ENCODE peak calls at places on chromosomes 6 and 20, in six cellular contexts. One of them, this sample, is unnamed.

GRCh38 chr6:151340206-151340978 is 51.0 kb downstream of the ZBTB2 start:
- DNase-seq in heart right ventricle: no peak
- DNase-seq in choroid plexus epithelial cell: no peak
- DNase-seq in fibroblast of mammary gland: no peak
- DNase-seq in psoas muscle: no peak
- DNase-seq in H1: no peak
- DNase-seq in this sample: no peak

GRCh38 chr6:134722996-134723871 is 226.7 kb downstream of the ALDH8A1 start:
- DNase-seq in fibroblast of mammary gland: peak; percentile 83
- DNase-seq in psoas muscle: no peak
- DNase-seq in heart right ventricle: no peak
- DNase-seq in H1: no peak
- DNase-seq in choroid plexus epithelial cell: peak; percentile 85
- DNase-seq in this sample: no peak

GRCh38 chr6:149228276-149228962 is 89.1 kb upstream of the TAB2 start:
- DNase-seq in psoas muscle: no peak
- DNase-seq in heart right ventricle: no peak
- DNase-seq in H1: no peak
- DNase-seq in choroid plexus epithelial cell: no peak
- DNase-seq in fibroblast of mammary gland: no peak
- DNase-seq in this sample: no peak

GRCh38 chr6:152821525-152821924 is 70.9 kb downstream of the VIP start:
- DNase-seq in heart right ventricle: no peak
- DNase-seq in psoas muscle: no peak
- DNase-seq in choroid plexus epithelial cell: no peak
- DNase-seq in H1: no peak
- DNase-seq in fibroblast of mammary gland: no peak
- DNase-seq in this sample: no peak

GRCh38 chr20:53711333-53712211 is 117.9 kb upstream of the ZNF217 start:
- DNase-seq in psoas muscle: no peak
- DNase-seq in choroid plexus epithelial cell: no peak
- DNase-seq in fibroblast of mammary gland: no peak
- DNase-seq in heart right ventricle: no peak
- DNase-seq in H1: no peak
- DNase-seq in this sample: no peak

GRCh38 chr20:20939006-20939405 is 167.2 kb downstream of the LINC00237 start:
- DNase-seq in psoas muscle: no peak
- DNase-seq in fibroblast of mammary gland: no peak
- DNase-seq in heart right ventricle: no peak
- DNase-seq in choroid plexus epithelial cell: no peak
- DNase-seq in H1: no peak
- DNase-seq in this sample: no peak

GRCh38 chr20:56781108-56781739 is 152.1 kb downstream of the TFAP2C start:
- DNase-seq in psoas muscle: peak; percentile 59
- DNase-seq in choroid plexus epithelial cell: peak; percentile 50
- DNase-seq in H1: no peak
- DNase-seq in heart right ventricle: no peak
- DNase-seq in fibroblast of mammary gland: peak; percentile 88
- DNase-seq in this sample: peak; percentile 72

GRCh38 chr6:116060572-116061283 is at the start of gene FRK:
- DNase-seq in psoas muscle: peak; percentile 17
- DNase-seq in H1: no peak
- DNase-seq in heart right ventricle: no peak
- DNase-seq in choroid plexus epithelial cell: peak; percentile 60
- DNase-seq in fibroblast of mammary gland: peak; percentile 41
- DNase-seq in this sample: no peak

GRCh38 chr6:83962592-83962991 is 71.0 kb upstream of the MRAP2 start:
- DNase-seq in psoas muscle: no peak
- DNase-seq in choroid plexus epithelial cell: no peak
- DNase-seq in heart right ventricle: no peak
- DNase-seq in H1: no peak
- DNase-seq in fibroblast of mammary gland: no peak
- DNase-seq in this sample: no peak

GRCh38 chr20:35166242-35166830 is 5.5 kb upstream of the PROCR start:
- DNase-seq in heart right ventricle: peak; percentile 78
- DNase-seq in psoas muscle: peak; percentile 55
- DNase-seq in H1: peak; percentile 62
- DNase-seq in fibroblast of mammary gland: no peak
- DNase-seq in choroid plexus epithelial cell: peak; percentile 25
- DNase-seq in this sample: peak; percentile 69

GRCh38 chr6:38080349-38080748 is 260.8 kb downstream of the ZFAND3 start:
- DNase-seq in heart right ventricle: no peak
- DNase-seq in psoas muscle: no peak
- DNase-seq in fibroblast of mammary gland: peak; percentile 46
- DNase-seq in H1: no peak
- DNase-seq in choroid plexus epithelial cell: peak; percentile 33
- DNase-seq in this sample: no peak

GRCh38 chr20:43942661-43943285 is 28.1 kb downstream of the TOX2 start:
- DNase-seq in H1: no peak
- DNase-seq in psoas muscle: no peak
- DNase-seq in heart right ventricle: no peak
- DNase-seq in choroid plexus epithelial cell: peak; percentile 89
- DNase-seq in fibroblast of mammary gland: peak; percentile 68
- DNase-seq in this sample: no peak

GRCh38 chr6:125923371-125923877 is 33.1 kb upstream of the HINT3 start:
- DNase-seq in psoas muscle: no peak
- DNase-seq in fibroblast of mammary gland: no peak
- DNase-seq in heart right ventricle: no peak
- DNase-seq in H1: no peak
- DNase-seq in choroid plexus epithelial cell: peak; percentile 56
- DNase-seq in this sample: no peak

GRCh38 chr20:53692465-53693067 is 98.9 kb upstream of the ZNF217 start:
- DNase-seq in heart right ventricle: peak; percentile 18
- DNase-seq in choroid plexus epithelial cell: no peak
- DNase-seq in H1: no peak
- DNase-seq in fibroblast of mammary gland: peak; percentile 94
- DNase-seq in psoas muscle: peak; percentile 50
- DNase-seq in this sample: no peak

GRCh38 chr6:110646419-110646698 is 168.9 kb downstream of the CDK19 start:
- DNase-seq in H1: no peak
- DNase-seq in psoas muscle: no peak
- DNase-seq in fibroblast of mammary gland: no peak
- DNase-seq in choroid plexus epithelial cell: no peak
- DNase-seq in heart right ventricle: no peak
- DNase-seq in this sample: no peak

GRCh38 chr6:108896111-108896661 is 48.0 kb downstream of the ARMC2 start:
- DNase-seq in psoas muscle: no peak
- DNase-seq in H1: no peak
- DNase-seq in choroid plexus epithelial cell: peak; percentile 97
- DNase-seq in fibroblast of mammary gland: peak; percentile 95
- DNase-seq in heart right ventricle: no peak
- DNase-seq in this sample: no peak

GRCh38 chr6:134161036-134161435 is 108.6 kb upstream of the SLC2A12 start:
- DNase-seq in H1: no peak
- DNase-seq in heart right ventricle: no peak
- DNase-seq in choroid plexus epithelial cell: peak; percentile 13
- DNase-seq in psoas muscle: no peak
- DNase-seq in fibroblast of mammary gland: no peak
- DNase-seq in this sample: no peak

GRCh38 chr6:25341923-25342619 is 62.9 kb downstream of the CARMIL1 start:
- DNase-seq in fibroblast of mammary gland: no peak
- DNase-seq in choroid plexus epithelial cell: no peak
- DNase-seq in psoas muscle: no peak
- DNase-seq in H1: no peak
- DNase-seq in heart right ventricle: no peak
- DNase-seq in this sample: no peak

GRCh38 chr6:127956260-127956888 is 55.5 kb upstream of the THEMIS start:
- DNase-seq in H1: no peak
- DNase-seq in choroid plexus epithelial cell: no peak
- DNase-seq in fibroblast of mammary gland: peak; percentile 35
- DNase-seq in heart right ventricle: no peak
- DNase-seq in psoas muscle: no peak
- DNase-seq in this sample: no peak

DNA sequence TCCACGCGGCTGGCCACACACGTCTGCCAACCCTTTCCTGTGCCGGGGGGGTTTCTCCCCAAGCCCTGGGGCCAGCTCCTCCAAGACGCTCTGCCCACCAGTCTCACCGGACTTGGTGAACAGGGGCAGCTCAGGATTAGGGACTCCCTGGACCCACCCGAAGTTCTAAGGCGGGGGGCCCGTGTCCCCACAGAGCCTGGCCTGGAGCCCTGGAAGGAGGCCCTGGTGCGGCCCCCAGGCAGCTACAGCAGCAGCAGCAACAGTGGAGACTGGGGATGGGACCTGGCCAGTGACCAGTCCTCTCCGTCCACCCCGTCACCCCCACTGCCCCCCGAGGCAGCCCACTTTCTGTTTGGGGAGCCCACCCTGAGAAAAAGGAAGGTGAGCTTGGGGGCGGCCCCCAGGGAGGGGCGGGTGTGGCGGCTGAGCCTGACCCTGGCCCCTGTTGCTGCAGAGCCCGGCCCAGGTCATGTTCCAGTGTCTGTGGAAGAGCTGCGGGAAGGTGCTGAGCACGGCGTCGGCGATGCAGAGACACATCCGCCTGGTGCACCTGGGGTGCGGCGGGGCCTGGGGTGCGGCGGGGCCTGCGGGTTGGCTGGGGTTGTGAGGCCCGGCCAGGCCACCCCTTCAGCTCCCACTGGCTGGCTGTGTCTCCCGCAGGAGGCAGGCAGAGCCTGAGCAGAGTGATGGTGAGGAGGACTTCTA is 2.3 kb downstream of the SLC2A4RG start:
- DNase-seq in fibroblast of mammary gland: no peak
- DNase-seq in heart right ventricle: no peak
- DNase-seq in choroid plexus epithelial cell: no peak
- DNase-seq in psoas muscle: no peak
- DNase-seq in H1: peak; percentile 41
- DNase-seq in this sample: no peak
- H3K4me3 ChIP-seq in fibroblast of mammary gland: peak overlapping the region; percentile 60
- H3K4me3 ChIP-seq in heart right ventricle: peak overlapping the region; percentile 67
- H3K4me3 ChIP-seq in choroid plexus epithelial cell: peak overlapping the region; percentile 69
- H3K4me3 ChIP-seq in psoas muscle: peak overlapping the region; percentile 71
- H3K4me3 ChIP-seq in H1: peak overlapping the region; percentile 83
- H3K4me3 ChIP-seq in this sample: no peak overlapping the region

DNA sequence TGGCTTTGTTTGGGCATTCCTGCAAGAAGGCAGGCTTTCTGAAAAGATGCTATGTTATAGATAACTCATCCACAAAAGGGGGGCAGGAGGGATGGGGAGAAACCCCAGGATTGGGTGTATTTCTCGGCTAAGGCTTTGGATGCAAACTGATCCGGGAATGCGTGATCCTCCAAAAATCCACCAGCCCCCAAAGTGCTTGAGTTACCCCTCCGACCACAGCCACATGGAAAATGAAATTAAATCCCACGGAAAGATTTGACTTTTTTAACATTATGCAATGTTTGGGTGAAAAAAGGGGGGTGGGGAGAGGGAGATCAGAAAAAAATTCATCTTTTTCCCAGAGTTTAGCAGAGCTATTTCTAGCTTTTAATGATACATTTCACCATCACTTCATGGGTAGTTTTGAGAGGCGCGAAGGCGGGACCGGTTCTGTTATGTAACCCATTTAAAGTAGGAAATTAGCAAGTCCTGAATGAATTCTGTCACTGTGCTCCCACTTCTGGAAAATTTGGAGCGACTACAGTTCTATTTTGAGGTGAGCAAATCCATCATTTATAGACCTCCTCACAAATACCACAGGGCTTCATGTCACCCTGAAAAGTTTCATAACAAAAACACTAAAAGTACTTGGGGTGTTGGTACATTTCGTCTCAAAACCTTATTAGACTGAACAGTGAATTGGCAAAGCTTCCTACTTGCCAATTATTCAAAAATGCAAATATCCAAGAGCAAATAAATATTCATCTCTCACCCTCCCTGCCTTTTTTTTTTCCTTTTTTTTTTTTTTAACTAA is 51.9 kb upstream of the NFATC2 start:
- DNase-seq in heart right ventricle: no peak
- DNase-seq in psoas muscle: no peak
- DNase-seq in choroid plexus epithelial cell: no peak
- DNase-seq in H1: no peak
- DNase-seq in fibroblast of mammary gland: no peak
- DNase-seq in this sample: no peak
- H3K4me3 ChIP-seq in heart right ventricle: no peak overlapping the region
- H3K4me3 ChIP-seq in psoas muscle: no peak overlapping the region
- H3K4me3 ChIP-seq in choroid plexus epithelial cell: no peak overlapping the region
- H3K4me3 ChIP-seq in H1: no peak overlapping the region
- H3K4me3 ChIP-seq in fibroblast of mammary gland: no peak overlapping the region
- H3K4me3 ChIP-seq in this sample: no peak overlapping the region

DNA sequence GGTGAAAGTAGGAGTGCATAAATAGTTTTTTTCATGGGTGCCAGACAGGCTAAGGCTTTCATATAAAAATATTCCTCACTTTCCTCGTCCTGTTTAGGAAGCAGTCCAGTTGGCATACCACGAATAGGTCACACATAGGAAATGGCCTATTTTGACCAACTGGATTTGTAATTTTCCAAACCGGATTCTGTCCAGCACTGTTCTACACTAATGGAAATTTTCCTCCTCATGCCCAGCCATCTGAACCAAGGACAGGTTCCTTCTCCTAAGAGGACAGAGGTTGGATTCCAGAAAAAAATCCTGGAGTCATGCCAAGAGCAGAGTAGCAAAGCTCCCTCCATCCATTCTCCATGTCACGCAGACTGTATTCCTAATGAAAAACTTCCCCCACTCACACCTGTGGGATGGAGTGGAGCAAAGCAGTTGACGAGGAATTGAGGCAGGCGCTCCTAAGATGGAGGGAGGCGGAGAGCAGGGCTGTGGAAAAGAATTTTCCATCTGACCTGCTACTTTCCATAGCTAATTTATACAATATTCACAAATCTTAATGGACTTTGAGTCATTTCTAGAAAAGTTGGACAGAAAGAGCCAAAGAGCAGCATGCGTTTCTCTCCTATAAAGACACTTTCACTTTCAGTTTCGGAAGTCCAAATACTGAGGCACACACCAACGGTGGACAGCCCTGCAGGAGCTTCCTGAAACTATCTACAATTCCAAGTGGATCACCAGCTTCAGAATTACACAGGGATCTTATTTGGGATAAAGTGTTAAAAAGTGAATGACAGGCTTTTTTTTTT is 43.3 kb downstream of the PANK2 start:
- DNase-seq in psoas muscle: no peak
- DNase-seq in H1: no peak
- DNase-seq in fibroblast of mammary gland: peak; percentile 51
- DNase-seq in choroid plexus epithelial cell: peak; percentile 63
- DNase-seq in heart right ventricle: no peak
- DNase-seq in this sample: no peak
- H3K4me3 ChIP-seq in psoas muscle: peak overlapping the region; percentile 70
- H3K4me3 ChIP-seq in H1: no peak overlapping the region
- H3K4me3 ChIP-seq in fibroblast of mammary gland: peak overlapping the region; percentile 21
- H3K4me3 ChIP-seq in choroid plexus epithelial cell: peak overlapping the region; percentile 41
- H3K4me3 ChIP-seq in heart right ventricle: peak overlapping the region; percentile 50
- H3K4me3 ChIP-seq in this sample: no peak overlapping the region

DNA sequence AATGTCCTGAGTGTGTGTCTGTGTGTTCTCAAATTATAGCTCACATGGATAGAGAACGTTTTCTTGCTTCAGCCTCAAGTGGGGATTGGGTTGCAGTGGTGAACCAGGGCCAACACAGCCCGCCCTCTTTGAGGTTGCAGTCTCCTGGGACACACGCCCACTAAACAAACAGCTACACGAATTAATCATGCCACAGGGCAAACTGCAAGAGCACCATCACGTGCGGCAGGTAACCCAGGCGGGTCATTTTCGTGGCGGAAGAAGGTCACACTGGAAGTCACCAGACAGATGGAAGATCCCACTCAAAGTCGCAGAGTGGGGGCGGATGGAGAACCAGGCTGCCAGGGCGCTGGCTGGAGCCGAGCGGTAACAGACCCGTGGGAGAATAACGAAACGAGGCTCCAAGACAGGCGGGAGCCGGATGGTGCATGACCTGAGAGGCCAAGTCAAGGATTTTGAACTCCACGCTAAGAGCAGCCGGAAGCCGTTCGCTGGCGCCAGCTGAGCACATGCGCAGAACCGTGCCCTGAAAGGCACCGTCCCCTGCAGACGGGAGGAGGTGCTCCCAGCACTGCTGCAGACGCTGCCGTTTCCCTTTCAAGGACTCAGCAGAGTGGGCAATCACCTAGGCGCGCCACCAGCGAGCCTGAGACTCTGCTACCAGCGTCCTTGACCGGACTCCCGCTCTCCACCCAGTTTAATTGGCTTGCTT is 10.7 kb downstream of the DLL1 start:
- DNase-seq in choroid plexus epithelial cell: peak; percentile 21
- DNase-seq in fibroblast of mammary gland: peak; percentile 60
- DNase-seq in psoas muscle: peak; percentile 76
- DNase-seq in H1: no peak
- DNase-seq in heart right ventricle: peak; percentile 70
- DNase-seq in this sample: peak; percentile 53
- H3K4me3 ChIP-seq in choroid plexus epithelial cell: peak overlapping the region; percentile 37
- H3K4me3 ChIP-seq in fibroblast of mammary gland: peak overlapping the region; percentile 43
- H3K4me3 ChIP-seq in psoas muscle: peak overlapping the region; percentile 61
- H3K4me3 ChIP-seq in H1: no peak overlapping the region
- H3K4me3 ChIP-seq in heart right ventricle: peak overlapping the region; percentile 33
- H3K4me3 ChIP-seq in this sample: no peak overlapping the region